ENCODE peak calls at places on chromosomes 4 and X, in seven cellular contexts. V is K562, E is GM12878, J is SK-N-SH, G is suprapubic skin, H is ovary, N is A549. P is an unnamed sample.

GRCh38 chr4:156705291-156705690 is 266.3 kb downstream of the PDGFC start:
- DNase-seq in V (no peak), E (no peak), J (no peak), G (no peak), H (no peak), N (no peak), P (no peak)

GRCh38 chr4:7423391-7423790 is 11.3 kb downstream of the PSAPL1 start:
- DNase-seq in V (no peak), E (no peak), J (peak), G (peak), H (peak), N (no peak), P (peak)

GRCh38 chr4:76955187-76955586 is 5.6 kb downstream of the SEPTIN11 start:
- DNase-seq in V (no peak), E (no peak), J (no peak), G (no peak), H (no peak), N (no peak), P (no peak)

GRCh38 chrX:13131511-13132137 is 87.2 kb upstream of the FAM9C start:
- DNase-seq in V (no peak), E (no peak), J (no peak), G (no peak), H (no peak), N (no peak), P (no peak)

GRCh38 chrX:71282514-71283408 is 674 bp upstream of the NONO start:
- DNase-seq in V (no peak), E (no peak), J (peak), G (no peak), H (no peak), N (peak), P (no peak)

GRCh38 chrX:71492086-71493065 is 40.5 kb upstream of the OGT start:
- DNase-seq in V (no peak), E (no peak), J (peak), G (peak), H (peak), N (peak), P (peak)

GRCh38 chr4:148998719-148999118 is 556.5 kb upstream of the NR3C2 start:
- DNase-seq in V (no peak), E (no peak), J (peak), G (no peak), H (no peak), N (peak), P (no peak)

GRCh38 chr4:77177196-77177595 is 20.2 kb downstream of the CCNG2 start:
- DNase-seq in V (no peak), E (no peak), J (no peak), G (no peak), H (no peak), N (no peak), P (no peak)

GRCh38 chrX:77743720-77744119 is 42.3 kb downstream of the ATRX start:
- DNase-seq in V (no peak), E (no peak), J (no peak), G (no peak), H (no peak), N (no peak), P (no peak)

GRCh38 chrX:2691543-2692220 is 587 bp downstream of the CD99 start:
- DNase-seq in V (peak), E (no peak), J (no peak), G (peak), H (peak), N (peak), P (peak)

GRCh38 chrX:48854898-48855297 is 19.5 kb upstream of the PCSK1N start:
- DNase-seq in V (no peak), E (no peak), J (no peak), G (no peak), H (no peak), N (peak), P (no peak)

GRCh38 chr4:25174674-25175073 is 14.4 kb upstream of the SEPSECS start:
- DNase-seq in V (no peak), E (no peak), J (no peak), G (no peak), H (no peak), N (no peak), P (no peak)

GRCh38 chr4:157204634-157205244 is 15.8 kb upstream of the GRIA2 start:
- DNase-seq in V (peak), E (no peak), J (peak), G (no peak), H (no peak), N (peak), P (no peak)

GRCh38 chr4:27178066-27178465 is 317.4 kb downstream of the STIM2 start:
- DNase-seq in V (no peak), E (no peak), J (no peak), G (no peak), H (peak), N (no peak), P (no peak)

GRCh38 chr4:40241936-40242590 is 45.2 kb downstream of the RHOH start:
- DNase-seq in V (no peak), E (no peak), J (no peak), G (no peak), H (no peak), N (no peak), P (no peak)

GRCh38 chr4:36133658-36134057 is 110.7 kb downstream of the ARAP2 start:
- DNase-seq in V (no peak), E (no peak), J (no peak), G (no peak), H (no peak), N (no peak), P (no peak)

GRCh38 chr4:138611721-138612120 is 369.6 kb upstream of the SLC7A11 start:
- DNase-seq in V (no peak), E (no peak), J (peak), G (no peak), H (no peak), N (no peak), P (no peak)

GRCh38 chrX:40112996-40113395 is 15.2 kb upstream of the BCOR start:
- DNase-seq in V (no peak), E (no peak), J (no peak), G (no peak), H (no peak), N (no peak), P (no peak)

GRCh38 chrX:15523088-15523487 is 22.5 kb downstream of the BMX start:
- DNase-seq in V (no peak), E (no peak), J (no peak), G (no peak), H (no peak), N (no peak), P (no peak)

GRCh38 chrX:13398073-13398823 is 78.4 kb upstream of the ATXN3L start:
- DNase-seq in V (peak), E (no peak), J (no peak), G (no peak), H (peak), N (peak), P (peak)

GRCh38 chr4:147863808-147864472 is 132.1 kb downstream of the ARHGAP10 start:
- DNase-seq in V (no peak), E (no peak), J (no peak), G (no peak), H (peak), N (no peak), P (no peak)

GRCh38 chrX:96704661-96705060 is 20.0 kb downstream of the DIAPH2 start:
- DNase-seq in V (no peak), E (no peak), J (no peak), G (no peak), H (no peak), N (no peak), P (no peak)

GRCh38 chr4:74874785-74875367 is 58.0 kb upstream of the PARM1 start:
- DNase-seq in V (peak), E (peak), J (peak), G (no peak), H (no peak), N (peak), P (peak)

GRCh38 chrX:48045410-48046311 is 25.8 kb downstream of the ZNF630 start:
- DNase-seq in V (no peak), E (no peak), J (no peak), G (no peak), H (peak), N (no peak), P (no peak)

GRCh38 chr4:41232406-41232805 is 18.1 kb upstream of the APBB2 start:
- DNase-seq in V (no peak), E (no peak), J (no peak), G (no peak), H (no peak), N (no peak), P (no peak)

GRCh38 chr4:145902522-145902921 is 36.1 kb downstream of the ZNF827 start:
- DNase-seq in V (no peak), E (no peak), J (no peak), G (no peak), H (no peak), N (no peak), P (no peak)

GRCh38 chr4:76764251-76764650 is 133.7 kb downstream of the SOWAHB start:
- DNase-seq in V (no peak), E (no peak), J (no peak), G (no peak), H (no peak), N (no peak), P (no peak)

GRCh38 chrX:120736989-120737388 is 107.1 kb upstream of the C1GALT1C1 start:
- DNase-seq in V (no peak), E (no peak), J (no peak), G (no peak), H (no peak), N (peak), P (no peak)

GRCh38 chr4:40190880-40191815 is 5.7 kb upstream of the RHOH start:
- DNase-seq in V (no peak), E (no peak), J (no peak), G (no peak), H (no peak), N (peak), P (no peak)

DNA sequence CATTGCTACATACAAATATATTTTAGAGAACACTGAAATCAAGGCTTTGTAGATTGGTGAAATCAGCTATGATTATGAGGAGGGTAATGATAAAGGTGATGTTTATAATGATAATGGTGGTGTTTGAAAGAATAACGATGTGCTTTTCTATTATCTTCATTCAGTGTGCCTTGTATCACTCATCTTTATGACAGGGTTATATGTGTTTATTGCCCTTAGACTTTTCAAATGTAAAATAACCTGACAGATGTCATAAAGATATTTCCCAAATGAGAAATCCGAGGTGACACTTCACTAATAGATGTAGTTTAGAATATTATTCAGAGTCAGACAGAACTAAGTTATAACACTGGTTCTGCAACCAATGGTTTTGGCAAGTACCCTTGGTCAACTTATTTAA is 323.0 kb upstream of the SPANXN4 start:
- DNase-seq in V (no peak), E (no peak), J (no peak), G (no peak), H (no peak), N (no peak), P (no peak)
- TF ChIP-seq EP300 in V (no peak), E (no peak), J (no peak), G (no peak), H (no peak), N (no peak), P (no peak)

DNA sequence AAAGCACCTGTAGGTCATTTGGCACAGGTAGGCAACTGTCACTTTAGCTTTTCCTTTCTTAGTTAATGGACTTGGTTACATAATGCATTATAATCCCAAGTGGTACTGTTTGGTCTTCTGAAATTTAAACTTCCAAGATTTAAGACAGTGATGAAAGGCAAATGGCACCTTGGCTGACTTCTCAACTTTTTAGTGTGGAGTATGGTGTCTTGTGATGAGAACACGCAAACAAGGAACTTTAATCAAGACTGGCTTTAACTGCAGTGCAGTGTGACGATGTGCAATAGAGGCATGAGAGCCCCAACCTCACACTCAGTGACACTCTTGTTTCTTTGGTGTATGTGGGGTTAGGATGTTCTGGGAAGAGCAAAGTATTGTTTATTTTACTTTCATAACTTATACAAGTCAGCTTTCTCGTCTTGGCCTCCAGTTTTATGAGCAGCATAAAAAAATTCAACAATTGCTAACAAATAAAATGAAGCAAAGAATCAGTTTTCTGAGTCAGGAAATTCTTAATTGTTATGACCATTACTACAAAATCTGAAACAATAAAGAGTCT is 171.9 kb downstream of the MAD2L1 start:
- DNase-seq in V (no peak), E (no peak), J (no peak), G (no peak), H (no peak), N (no peak), P (no peak)
- TF ChIP-seq EP300 in V (no peak), E (no peak), J (no peak), G (no peak), H (no peak), N (no peak), P (no peak)

DNA sequence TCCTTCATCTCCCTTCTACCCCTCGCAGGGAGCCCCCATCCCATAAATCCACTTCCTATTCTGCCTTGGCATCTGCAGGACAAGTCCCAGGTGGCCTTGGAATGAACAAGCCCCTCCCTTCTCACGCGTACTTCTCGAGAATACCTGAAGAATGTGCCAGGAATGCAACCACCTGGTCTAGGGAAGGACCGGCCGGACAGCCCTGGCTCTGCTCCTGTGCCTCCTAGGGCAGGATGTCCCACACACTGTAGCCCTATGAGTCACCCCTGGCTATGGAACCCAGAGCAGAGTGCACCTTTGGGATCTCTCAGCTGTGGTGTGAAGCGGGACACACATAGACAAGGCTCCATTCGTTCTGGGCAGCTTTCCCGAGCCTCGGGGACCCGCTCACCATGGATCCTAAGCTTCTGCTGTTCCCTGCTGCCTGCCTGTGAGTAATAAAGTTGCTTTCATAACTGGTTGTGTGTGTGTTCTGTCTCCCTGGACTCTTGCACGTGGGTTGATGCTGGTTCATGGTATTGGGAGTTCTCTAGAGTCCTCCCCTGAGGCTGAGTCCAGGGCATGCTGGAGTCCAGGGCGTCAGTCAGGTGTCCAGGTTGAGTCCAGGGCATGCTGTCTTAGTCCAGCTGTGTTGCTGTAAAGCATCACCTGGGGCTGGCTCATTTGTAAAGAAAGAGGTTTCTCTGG is 7.6 kb upstream of the PDE6B start:
- DNase-seq in V (no peak), E (no peak), J (no peak), G (peak), H (no peak), N (no peak), P (no peak)
- TF ChIP-seq EP300 in V (no peak), E (no peak), J (no peak), G (no peak), H (no peak), N (no peak), P (no peak)

GRCh38 chr4:10656420-10656819 is 28.1 kb downstream of the CLNK start:
- DNase-seq in V (no peak), E (no peak), J (no peak), G (no peak), H (no peak), N (no peak), P (no peak)
- TF ChIP-seq EP300 in V (no peak), E (no peak), J (no peak), G (no peak), H (no peak), N (no peak), P (no peak)

GRCh38 chr4:17699380-17699779 is 82.0 kb downstream of the FAM184B start:
- DNase-seq in V (no peak), E (no peak), J (no peak), G (no peak), H (no peak), N (no peak), P (no peak)
- TF ChIP-seq EP300 in V (no peak), E (no peak), J (no peak), G (no peak), H (no peak), N (no peak), P (no peak)

GRCh38 chr4:176448761-176449160 is 129.0 kb downstream of the SPCS3 start:
- DNase-seq in V (no peak), E (no peak), J (no peak), G (no peak), H (no peak), N (no peak), P (no peak)

GRCh38 chr4:176451441-176451840 is 131.7 kb downstream of the SPCS3 start:
- DNase-seq in V (no peak), E (no peak), J (no peak), G (no peak), H (no peak), N (no peak), P (no peak)
- TF ChIP-seq EP300 in V (no peak), E (no peak), J (no peak), G (no peak), H (no peak), N (no peak), P (no peak)

P was measured in stomach.